ENCODE peak calls at places on chromosomes 7 and 10, in ten cellular contexts. One of them, this sample, is unnamed.

GRCh38 chr10:96850825-96851224 is 18.7 kb downstream of the LCOR start:
- DNase-seq in astrocyte of the hippocampus: peak
- DNase-seq in GM04504: peak
- DNase-seq in AG08396: peak
- DNase-seq in NCI-H1092: no peak
- DNase-seq in head of caudate nucleus: no peak
- DNase-seq in cardiac fibroblast: peak
- DNase-seq in endothelial cell: no peak
- DNase-seq in NCI-H526 treated with DMSO at 0.1 percent for 48 hours: no peak
- DNase-seq in B cell: no peak
- DNase-seq in this sample: no peak

GRCh38 chr10:33459597-33459996 is 125.1 kb upstream of the NRP1 start:
- DNase-seq in astrocyte of the hippocampus: peak
- DNase-seq in GM04504: no peak
- DNase-seq in AG08396: no peak
- DNase-seq in NCI-H1092: no peak
- DNase-seq in head of caudate nucleus: no peak
- DNase-seq in cardiac fibroblast: no peak
- DNase-seq in endothelial cell: no peak
- DNase-seq in NCI-H526 treated with DMSO at 0.1 percent for 48 hours: no peak
- DNase-seq in B cell: no peak
- DNase-seq in this sample: no peak

GRCh38 chr7:149440222-149440621 is 20.6 kb downstream of the ZNF777 start:
- DNase-seq in astrocyte of the hippocampus: no peak
- DNase-seq in GM04504: no peak
- DNase-seq in AG08396: no peak
- DNase-seq in NCI-H1092: no peak
- DNase-seq in head of caudate nucleus: no peak
- DNase-seq in cardiac fibroblast: no peak
- DNase-seq in endothelial cell: no peak
- DNase-seq in NCI-H526 treated with DMSO at 0.1 percent for 48 hours: no peak
- DNase-seq in B cell: no peak
- DNase-seq in this sample: no peak

GRCh38 chr10:122703483-122704448 is 4.1 kb upstream of the C10orf120 start:
- DNase-seq in astrocyte of the hippocampus: peak
- DNase-seq in GM04504: peak
- DNase-seq in AG08396: peak
- DNase-seq in NCI-H1092: peak
- DNase-seq in head of caudate nucleus: peak
- DNase-seq in cardiac fibroblast: peak
- DNase-seq in endothelial cell: peak
- DNase-seq in NCI-H526 treated with DMSO at 0.1 percent for 48 hours: peak
- DNase-seq in B cell: peak
- DNase-seq in this sample: peak

GRCh38 chr10:63700209-63700934 is 179.2 kb downstream of the REEP3 start:
- DNase-seq in astrocyte of the hippocampus: peak
- DNase-seq in GM04504: peak
- DNase-seq in AG08396: peak
- DNase-seq in NCI-H1092: no peak
- DNase-seq in head of caudate nucleus: no peak
- DNase-seq in cardiac fibroblast: peak
- DNase-seq in endothelial cell: no peak
- DNase-seq in NCI-H526 treated with DMSO at 0.1 percent for 48 hours: no peak
- DNase-seq in B cell: no peak
- DNase-seq in this sample: no peak

GRCh38 chr10:99917963-99918825 is 91.6 kb downstream of the DNMBP start:
- DNase-seq in astrocyte of the hippocampus: peak
- DNase-seq in GM04504: peak
- DNase-seq in AG08396: peak
- DNase-seq in NCI-H1092: no peak
- DNase-seq in head of caudate nucleus: peak
- DNase-seq in cardiac fibroblast: peak
- DNase-seq in endothelial cell: peak
- DNase-seq in NCI-H526 treated with DMSO at 0.1 percent for 48 hours: peak
- DNase-seq in B cell: no peak
- DNase-seq in this sample: no peak

GRCh38 chr7:28356619-28357018 is 55.7 kb upstream of the CREB5 start:
- DNase-seq in astrocyte of the hippocampus: no peak
- DNase-seq in GM04504: no peak
- DNase-seq in AG08396: no peak
- DNase-seq in NCI-H1092: no peak
- DNase-seq in head of caudate nucleus: no peak
- DNase-seq in cardiac fibroblast: no peak
- DNase-seq in endothelial cell: no peak
- DNase-seq in NCI-H526 treated with DMSO at 0.1 percent for 48 hours: no peak
- DNase-seq in B cell: no peak
- DNase-seq in this sample: no peak

GRCh38 chr7:43108255-43109011 is 4.0 kb upstream of the HECW1 start:
- DNase-seq in astrocyte of the hippocampus: peak
- DNase-seq in GM04504: peak
- DNase-seq in AG08396: peak
- DNase-seq in NCI-H1092: peak
- DNase-seq in head of caudate nucleus: peak
- DNase-seq in cardiac fibroblast: peak
- DNase-seq in endothelial cell: peak
- DNase-seq in NCI-H526 treated with DMSO at 0.1 percent for 48 hours: no peak
- DNase-seq in B cell: peak
- DNase-seq in this sample: no peak

GRCh38 chr10:76973515-76974289 is 663.9 kb downstream of the KCNMA1 start:
- DNase-seq in astrocyte of the hippocampus: no peak
- DNase-seq in GM04504: peak
- DNase-seq in AG08396: no peak
- DNase-seq in NCI-H1092: no peak
- DNase-seq in head of caudate nucleus: no peak
- DNase-seq in cardiac fibroblast: peak
- DNase-seq in endothelial cell: no peak
- DNase-seq in NCI-H526 treated with DMSO at 0.1 percent for 48 hours: no peak
- DNase-seq in B cell: no peak
- DNase-seq in this sample: no peak

GRCh38 chr10:49620841-49621378 is 7.1 kb downstream of the CHAT start:
- DNase-seq in astrocyte of the hippocampus: no peak
- DNase-seq in GM04504: no peak
- DNase-seq in AG08396: no peak
- DNase-seq in NCI-H1092: no peak
- DNase-seq in head of caudate nucleus: no peak
- DNase-seq in cardiac fibroblast: no peak
- DNase-seq in endothelial cell: no peak
- DNase-seq in NCI-H526 treated with DMSO at 0.1 percent for 48 hours: no peak
- DNase-seq in B cell: no peak
- DNase-seq in this sample: no peak

GRCh38 chr10:58209669-58210068 is 58.0 kb downstream of the IPMK start:
- DNase-seq in astrocyte of the hippocampus: peak
- DNase-seq in GM04504: no peak
- DNase-seq in AG08396: no peak
- DNase-seq in NCI-H1092: no peak
- DNase-seq in head of caudate nucleus: peak
- DNase-seq in cardiac fibroblast: peak
- DNase-seq in endothelial cell: no peak
- DNase-seq in NCI-H526 treated with DMSO at 0.1 percent for 48 hours: no peak
- DNase-seq in B cell: no peak
- DNase-seq in this sample: no peak